ENCODE peak calls at places on chromosomes 2 and 18, in four cellular contexts. I is kidney tubule cell, W is GM12864, X is hypothalamus. D is an unnamed sample.
A peak's percentile ranks its signal among the peaks of the same experiment; 100 is the strongest.

GRCh38 chr2:46098606-46099005 is 198.6 kb upstream of the EPAS1 start:
- DNase-seq in W (no peak), X (no peak), I (peak; percentile 66), D (peak; percentile 49)

GRCh38 chr2:226794751-226795171 is 4.9 kb downstream of the IRS1 start:
- DNase-seq in X (no peak), I (peak; percentile 52), W (no peak), D (no peak)

GRCh38 chr2:240237609-240238151 is 97.2 kb upstream of the OTOS start:
- DNase-seq in I (peak; percentile 88), X (no peak), W (no peak), D (peak; percentile 73)

GRCh38 chr2:224948859-224949258 is 93.4 kb downstream of the DOCK10 start:
- DNase-seq in W (no peak), X (no peak), I (no peak), D (peak; percentile 94)

GRCh38 chr2:44205169-44205568 is 36.5 kb downstream of the PPM1B start:
- DNase-seq in I (no peak), X (no peak), W (no peak), D (no peak)

GRCh38 chr2:126835811-126836210 is 62.9 kb upstream of the TEX51 start:
- DNase-seq in W (no peak), X (no peak), I (no peak), D (no peak)

GRCh38 chr2:188787002-188787660 is 187.0 kb upstream of the COL3A1 start:
- DNase-seq in X (no peak), W (no peak), I (peak; percentile 52), D (peak; percentile 54)

GRCh38 chr2:129879614-129880180 is 99.8 kb upstream of the RAB6C start:
- DNase-seq in I (no peak), W (no peak), X (no peak), D (no peak)

GRCh38 chr18:76493213-76494107 is 1.6 kb downstream of the ZNF516 start:
- DNase-seq in I (peak; percentile 52), X (no peak), W (no peak), D (peak; percentile 51)

GRCh38 chr2:183671233-183671632 is 547.0 kb downstream of the NUP35 start:
- DNase-seq in W (no peak), I (no peak), X (no peak), D (no peak)

GRCh38 chr2:23200056-23200455 is 184.9 kb upstream of the KLHL29 start:
- DNase-seq in I (peak; percentile 17), W (no peak), X (no peak), D (no peak)

GRCh38 chr18:66344227-66344626 is 259.7 kb downstream of the CDH19 start:
- DNase-seq in X (no peak), I (no peak), W (no peak), D (no peak)

GRCh38 chr2:44186800-44187199 is 18.1 kb downstream of the PPM1B start:
- DNase-seq in X (no peak), W (no peak), I (no peak), D (no peak)

GRCh38 chr18:37383036-37383788 is 182.4 kb downstream of the CELF4 start:
- DNase-seq in I (no peak), W (no peak), X (no peak), D (no peak)

GRCh38 chr2:102005989-102006885 is 14.5 kb downstream of the IL1R2 start:
- DNase-seq in X (no peak), I (peak; percentile 33), W (no peak), D (peak; percentile 55)

GRCh38 chr2:236088368-236089057 is 79.7 kb downstream of the GBX2 start:
- DNase-seq in X (no peak), I (peak; percentile 83), W (no peak), D (no peak)

GRCh38 chr2:66573412-66573811 is 138.5 kb downstream of the MEIS1 start:
- DNase-seq in X (no peak), W (no peak), I (peak; percentile 63), D (no peak)

GRCh38 chr2:2174956-2175355 is 156.1 kb downstream of the MYT1L start:
- DNase-seq in I (no peak), X (no peak), W (no peak), D (no peak)

GRCh38 chr2:47999512-47999911 is 93.2 kb upstream of the FBXO11 start:
- DNase-seq in I (no peak), X (no peak), W (no peak), D (no peak)

GRCh38 chr2:136764397-136765255 is 719 bp upstream of the THSD7B start:
- DNase-seq in W (no peak), I (peak; percentile 46), X (no peak), D (no peak)

GRCh38 chr2:70643715-70644114 is 90.1 kb upstream of the TGFA start:
- DNase-seq in X (no peak), I (peak; percentile 41), W (no peak), D (peak; percentile 7)

GRCh38 chr18:9426753-9427152 is 48.6 kb upstream of the RALBP1 start:
- DNase-seq in I (no peak), X (no peak), W (no peak), D (no peak)

GRCh38 chr18:74963820-74964446 is 245.0 kb downstream of the PTGR3 start:
- DNase-seq in X (no peak), I (peak; percentile 44), W (peak; percentile 24), D (peak; percentile 62)

GRCh38 chr2:8583400-8584173 is 98.3 kb upstream of the ID2 start:
- DNase-seq in I (peak; percentile 96), W (no peak), X (no peak), D (peak; percentile 38)

GRCh38 chr2:207854484-207855386 is 85.0 kb upstream of the FZD5 start:
- DNase-seq in W (no peak), X (no peak), I (peak; percentile 95), D (no peak)